ENCODE peak calls at places on chromosomes 12 and 14, in eight cellular contexts. E, T, M, U, X, A, O and K are unnamed samples.

GRCh38 chr12:109775172-109775881 is 57.9 kb downstream of the TRPV4 start:
- DNase-seq in U (peak), A (no peak), X (peak), O (peak), T (peak), M (peak), E (peak), K (peak)

GRCh38 chr14:74619672-74620131 is 7.7 kb upstream of the LTBP2 start:
- DNase-seq in A (peak), U (peak), X (no peak), O (no peak), M (no peak), T (peak), E (peak), K (no peak)

GRCh38 chr12:78885466-78885865 is 20.9 kb downstream of the SYT1 start:
- DNase-seq in A (no peak), E (no peak), U (no peak), T (no peak), X (peak), O (no peak), M (no peak), K (no peak)

GRCh38 chr14:95392841-95393240 is 73.1 kb upstream of the CLMN start:
- DNase-seq in X (no peak), M (no peak), A (no peak), E (no peak), O (no peak), U (no peak), T (no peak), K (no peak)

GRCh38 chr14:103488960-103489359 is 33.7 kb downstream of the CKB start:
- DNase-seq in X (no peak), O (no peak), U (no peak), A (no peak), M (no peak), E (no peak), T (no peak), K (no peak)

GRCh38 chr12:52818376-52818775 is 4.5 kb upstream of the KRT4 start:
- DNase-seq in T (no peak), A (no peak), E (peak), M (no peak), U (no peak), X (no peak), O (no peak), K (no peak)

GRCh38 chr12:1078002-1078401 is 87.0 kb downstream of the ERC1 start:
- DNase-seq in A (no peak), M (no peak), U (no peak), X (no peak), T (no peak), E (no peak), O (no peak), K (no peak)

GRCh38 chr14:58650857-58651256 is 13.1 kb downstream of the DACT1 start:
- DNase-seq in O (no peak), U (no peak), M (no peak), E (no peak), T (no peak), X (no peak), A (no peak), K (no peak)

GRCh38 chr14:35818346-35819115 is 7.6 kb upstream of the BRMS1L start:
- DNase-seq in X (no peak), O (no peak), A (no peak), U (peak), E (no peak), M (no peak), T (no peak), K (no peak)

GRCh38 chr12:102480401-102480800 is at the start of gene IGF1:
- DNase-seq in A (no peak), X (no peak), U (no peak), M (no peak), T (no peak), O (no peak), E (no peak), K (no peak)

GRCh38 chr14:55025948-55026347 is 951 bp downstream of the WDHD1 start:
- DNase-seq in M (no peak), T (no peak), U (no peak), O (no peak), A (no peak), E (no peak), X (no peak), K (no peak)

GRCh38 chr12:83017001-83017400 is 330.3 kb downstream of the TMTC2 start:
- DNase-seq in X (no peak), A (no peak), O (no peak), E (no peak), U (no peak), T (no peak), M (no peak), K (no peak)

GRCh38 chr12:29238822-29239291 is 89.8 kb downstream of the FAR2 start:
- DNase-seq in U (no peak), O (no peak), X (no peak), E (no peak), T (no peak), A (no peak), M (no peak), K (no peak)

GRCh38 chr14:56491299-56492285 is 88.0 kb upstream of the TMEM260 start:
- DNase-seq in T (no peak), X (peak), A (no peak), U (peak), M (peak), E (no peak), O (no peak), K (peak)

GRCh38 chr12:83172441-83172840 is 485.7 kb downstream of the TMTC2 start:
- DNase-seq in O (no peak), E (no peak), U (no peak), A (no peak), X (no peak), T (no peak), M (no peak), K (no peak)

GRCh38 chr12:20410746-20411145 is 42.4 kb downstream of the PDE3A start:
- DNase-seq in M (no peak), E (no peak), A (no peak), U (no peak), T (no peak), O (no peak), X (no peak), K (no peak)

GRCh38 chr14:59844414-59844813 is 26.2 kb downstream of the RTN1 start:
- DNase-seq in E (no peak), X (no peak), A (no peak), O (no peak), T (no peak), U (no peak), M (no peak), K (no peak)
- H3K27ac ChIP-seq in E (no peak), X (no peak), A (no peak), O (no peak), T (no peak), U (no peak), M (no peak), K (no peak)

DNA sequence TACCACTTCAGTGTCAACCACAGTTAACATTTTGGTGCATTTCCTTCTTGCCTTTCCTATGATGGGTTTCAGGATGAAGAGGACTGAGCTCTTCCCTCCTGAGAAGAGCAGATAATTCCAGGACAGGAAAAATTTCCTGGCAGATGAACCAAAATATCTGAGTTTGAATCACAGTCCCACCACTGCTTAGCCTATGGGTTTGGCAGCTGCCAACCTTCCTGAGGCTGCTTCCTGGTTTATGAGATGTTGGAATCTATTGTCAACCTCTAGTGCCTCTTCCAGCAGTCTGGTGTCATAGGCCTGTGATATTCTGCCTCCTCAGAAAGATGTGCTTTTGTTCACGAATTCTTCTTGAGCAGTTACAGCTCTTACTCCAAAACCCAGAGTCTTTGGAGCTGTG is 197.4 kb upstream of the FRMD6 start:
- DNase-seq in X (no peak), A (no peak), T (no peak), E (no peak), U (no peak), M (no peak), O (no peak), K (no peak)
- H3K27ac ChIP-seq in X (no peak), A (no peak), T (no peak), E (no peak), U (no peak), M (no peak), O (no peak), K (no peak)

GRCh38 chr12:122866950-122867607 is 28.8 kb downstream of the VPS37B start:
- DNase-seq in A (no peak), M (no peak), E (no peak), X (peak), T (no peak), U (no peak), O (no peak), K (no peak)
- H3K27ac ChIP-seq in A (peak), M (no peak), E (no peak), X (peak), T (peak), U (no peak), O (no peak), K (no peak)

GRCh38 chr14:64952598-64953309 is 10.2 kb upstream of the GPX2 start:
- DNase-seq in U (peak), A (no peak), X (no peak), O (no peak), M (no peak), T (no peak), E (no peak), K (no peak)

GRCh38 chr14:64954491-64955240 is 12.1 kb upstream of the GPX2 start:
- DNase-seq in O (no peak), T (no peak), X (no peak), U (no peak), E (no peak), M (no peak), A (no peak), K (no peak)

GRCh38 chr14:64953310-64953654 is 10.7 kb upstream of the GPX2 start:
- DNase-seq in E (no peak), U (no peak), T (no peak), X (no peak), M (no peak), A (no peak), O (no peak), K (no peak)

GRCh38 chr14:64955297-64955696 is 12.8 kb upstream of the GPX2 start:
- DNase-seq in U (no peak), E (no peak), M (no peak), X (peak), T (no peak), O (no peak), A (no peak), K (no peak)

DNA sequence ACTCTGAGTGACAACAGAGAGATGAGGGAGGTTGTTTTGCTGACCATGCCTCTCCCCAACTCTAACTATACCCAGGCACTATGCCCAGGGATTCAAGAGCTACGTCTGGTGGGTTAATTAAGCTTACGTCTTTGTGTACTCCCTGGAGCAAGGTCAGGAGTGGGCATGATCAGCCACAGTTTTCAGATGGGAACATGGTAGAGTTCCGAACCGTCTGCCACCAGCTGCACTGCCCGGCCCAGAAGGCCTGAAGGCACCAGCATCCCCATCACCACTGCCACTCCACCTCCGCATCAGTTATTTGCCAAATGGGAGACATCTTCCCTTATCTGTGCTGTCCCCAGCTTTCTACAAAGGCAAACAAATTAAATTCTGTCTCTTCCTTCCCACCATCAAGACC is 11.1 kb upstream of the GPX2 start:
- DNase-seq in T (no peak), X (peak), O (no peak), M (no peak), A (no peak), U (no peak), E (no peak), K (no peak)
- H3K27ac ChIP-seq in T (peak), X (no peak), O (no peak), M (no peak), A (peak), U (no peak), E (no peak), K (no peak)

DNA sequence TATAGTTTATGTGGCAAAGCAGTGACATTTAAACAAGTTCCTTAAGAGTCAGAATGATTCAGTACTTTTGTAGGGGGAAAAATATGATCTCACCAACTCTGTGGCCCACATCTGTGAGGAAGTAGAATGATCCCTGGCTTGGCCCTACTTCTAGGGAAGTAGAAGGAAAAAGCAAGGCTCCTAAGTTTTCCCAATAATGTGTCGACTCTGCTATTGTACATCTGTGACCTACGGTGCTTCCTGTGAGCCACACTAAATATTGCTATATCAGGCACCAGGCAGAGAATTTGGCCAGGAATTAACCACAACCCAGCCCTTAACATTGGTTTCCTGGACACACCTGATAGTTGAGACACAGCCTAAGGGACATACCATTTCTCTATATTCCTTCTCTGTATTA is 9.2 kb upstream of the NID2 start:
- DNase-seq in X (no peak), A (no peak), U (no peak), E (no peak), T (no peak), M (no peak), O (no peak), K (no peak)
- H3K27ac ChIP-seq in X (no peak), A (no peak), U (no peak), E (no peak), T (no peak), M (no peak), O (no peak), K (no peak)

DNA sequence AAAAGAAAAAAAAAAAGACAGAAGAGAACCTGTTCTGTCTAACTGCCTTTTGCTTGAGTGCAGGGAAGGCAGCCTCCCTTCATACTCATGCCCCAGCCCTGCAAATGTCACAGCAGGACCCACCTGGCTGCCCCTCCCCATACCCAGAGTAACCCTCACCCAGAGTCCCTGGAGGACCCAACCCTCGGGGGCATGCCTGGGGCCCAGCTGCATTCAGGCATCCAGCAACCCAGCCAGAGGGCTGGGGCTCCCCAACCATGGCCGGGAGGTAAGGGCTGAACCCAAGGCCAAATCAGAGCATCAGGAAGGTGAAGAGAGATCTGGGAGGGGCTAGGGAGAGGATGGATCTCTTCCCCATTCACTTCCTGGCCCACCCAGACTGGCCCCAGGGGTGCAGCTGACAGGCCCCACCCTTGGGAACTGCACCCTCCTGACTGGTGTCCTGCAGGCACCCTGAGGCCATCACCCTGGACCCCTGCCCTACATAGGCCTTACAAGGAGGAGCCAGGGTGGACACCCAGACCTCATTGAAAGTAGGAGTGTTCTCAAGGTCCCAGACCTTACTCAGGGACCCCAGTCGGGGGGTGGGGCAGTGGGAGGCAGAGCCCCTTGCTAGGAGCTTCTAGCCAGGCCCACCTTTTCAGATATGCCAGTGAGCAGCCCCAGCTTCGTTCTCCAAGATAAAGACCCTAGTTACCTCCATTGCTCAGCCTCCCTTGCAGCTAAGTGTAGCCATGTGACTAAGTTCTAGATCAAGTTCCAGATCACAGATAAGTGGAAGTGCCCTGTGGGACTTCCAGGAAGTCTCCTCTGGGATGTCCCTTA is 871 bp upstream of the PLD4 start:
- DNase-seq in O (no peak), E (no peak), A (no peak), M (no peak), X (no peak), T (no peak), U (no peak), K (no peak)
- H3K27ac ChIP-seq in O (no peak), E (no peak), A (no peak), M (no peak), X (no peak), T (no peak), U (no peak), K (no peak)

GRCh38 chr12:18320036-18320617 is 58.8 kb downstream of the PIK3C2G start:
- DNase-seq in E (no peak), U (peak), M (no peak), X (no peak), A (no peak), T (no peak), O (no peak), K (peak)
- H3K27ac ChIP-seq in E (no peak), U (no peak), M (no peak), X (no peak), A (no peak), T (no peak), O (no peak), K (no peak)